ENCODE peak calls at places on chromosomes 2 and 18, in four cellular contexts. P is breast epithelium, I is SK-N-SH, J is heart left ventricle. X is an unnamed sample. For H3K4me1, the result is how much of the 10 kb centered on the place peaks cover.

GRCh38 chr2:19844750-19845149 is 57.0 kb downstream of the TTC32 start:
- DNase-seq in P (peak), I (no peak), J (no peak), X (peak)

GRCh38 chr2:12507295-12507694 is 209.4 kb upstream of the TRIB2 start:
- DNase-seq in P (peak), I (no peak), J (no peak), X (no peak)

GRCh38 chr18:77702686-77703085 is 453.0 kb downstream of the GALR1 start:
- DNase-seq in P (no peak), I (peak), J (no peak), X (no peak)

GRCh38 chr2:232571026-232571474 is 20.6 kb downstream of the EIF4E2 start:
- DNase-seq in P (no peak), I (no peak), J (no peak), X (no peak)

GRCh38 chr2:201500534-201500933 is 49.0 kb downstream of the STRADB start:
- DNase-seq in P (no peak), I (no peak), J (no peak), X (no peak)

GRCh38 chr18:79527656-79528055 is 131.9 kb downstream of the NFATC1 start:
- DNase-seq in P (no peak), I (no peak), J (no peak), X (no peak)

GRCh38 chr18:58321986-58322385 is 278.0 kb downstream of the NEDD4L start:
- DNase-seq in P (peak), I (peak), J (peak), X (peak)

GRCh38 chr2:101223814-101224231 is 28.9 kb upstream of the CNOT11 start:
- DNase-seq in P (no peak), I (no peak), J (no peak), X (no peak)

GRCh38 chr2:230938098-230938497 is 13.1 kb upstream of the GPR55 start:
- DNase-seq in P (peak), I (no peak), J (no peak), X (no peak)

GRCh38 chr2:238134393-238134785 is 4.1 kb upstream of the KLHL30 start:
- DNase-seq in P (no peak), I (no peak), J (no peak), X (no peak)

GRCh38 chr2:238955648-238956531 is 108.0 kb downstream of the TWIST2 start:
- DNase-seq in P (no peak), I (no peak), J (no peak), X (peak)

GRCh38 chr2:15450808-15451207 is 110.3 kb downstream of the NBAS start:
- DNase-seq in P (no peak), I (no peak), J (no peak), X (no peak)

GRCh38 chr2:213544940-213545339 is 260.7 kb downstream of the SPAG16 start:
- DNase-seq in P (no peak), I (no peak), J (no peak), X (no peak)

GRCh38 chr2:105373344-105373781 is 25.5 kb downstream of the FHL2 start:
- DNase-seq in P (peak), I (no peak), J (peak), X (peak)

GRCh38 chr2:150630587-150631235 is 143.2 kb upstream of the RND3 start:
- DNase-seq in P (no peak), I (no peak), J (no peak), X (no peak)

GRCh38 chr2:212157011-212157410 is 381.6 kb downstream of the ERBB4 start:
- DNase-seq in P (no peak), I (no peak), J (no peak), X (no peak)

GRCh38 chr2:33267043-33267442 is 209.4 kb upstream of the RASGRP3 start:
- DNase-seq in P (no peak), I (no peak), J (no peak), X (no peak)
- TF ChIP-seq CTCF in P (no peak), I (no peak), J (no peak), X (no peak)

DNA sequence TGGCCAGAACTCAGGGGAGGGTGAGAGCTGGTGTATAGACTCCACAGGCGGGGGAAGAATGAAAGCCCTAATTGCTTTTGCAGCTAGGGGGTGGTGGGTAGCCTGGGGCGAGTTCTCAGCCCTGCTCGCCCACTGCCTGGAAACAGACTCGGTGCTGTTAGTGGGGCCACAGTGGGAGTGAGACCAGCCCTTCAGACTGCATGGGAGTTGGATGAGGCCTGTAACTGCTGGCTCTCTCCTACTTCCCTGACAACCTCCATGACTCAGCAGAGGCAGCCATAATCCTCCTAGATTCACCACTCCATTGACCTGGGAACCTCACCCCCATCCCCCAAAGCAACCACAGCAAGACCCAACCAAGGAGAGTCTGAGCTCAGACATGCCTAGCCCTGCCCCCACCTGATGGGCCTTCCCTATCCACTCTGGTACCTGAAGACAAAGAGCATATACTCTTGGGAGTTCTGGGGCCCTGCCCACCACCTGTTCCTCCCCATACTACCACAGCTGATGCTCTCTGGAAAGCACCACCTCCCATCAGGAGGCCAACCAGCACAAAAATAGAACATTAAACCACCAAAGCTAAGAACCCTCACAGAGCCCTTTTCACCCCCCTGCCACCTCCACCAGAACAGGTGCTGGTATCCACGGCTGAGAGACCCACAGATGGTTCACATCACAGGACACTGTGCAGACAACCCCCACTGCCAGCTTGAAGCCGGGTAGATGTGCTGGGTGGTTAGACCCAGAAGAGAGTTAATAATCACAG is 226.3 kb downstream of the EIPR1 start:
- DNase-seq in P (no peak), I (no peak), J (no peak), X (no peak)
- H3K4me1 ChIP-seq in P (under half), I (under half), J (under half), X (under half)

GRCh38 chr18:26458526-26459232 is 89.7 kb downstream of the KCTD1 start:
- DNase-seq in P (peak), I (no peak), J (no peak), X (no peak)
- H3K27ac ChIP-seq in P (peak), I (peak), J (no peak), X (peak)

DNA sequence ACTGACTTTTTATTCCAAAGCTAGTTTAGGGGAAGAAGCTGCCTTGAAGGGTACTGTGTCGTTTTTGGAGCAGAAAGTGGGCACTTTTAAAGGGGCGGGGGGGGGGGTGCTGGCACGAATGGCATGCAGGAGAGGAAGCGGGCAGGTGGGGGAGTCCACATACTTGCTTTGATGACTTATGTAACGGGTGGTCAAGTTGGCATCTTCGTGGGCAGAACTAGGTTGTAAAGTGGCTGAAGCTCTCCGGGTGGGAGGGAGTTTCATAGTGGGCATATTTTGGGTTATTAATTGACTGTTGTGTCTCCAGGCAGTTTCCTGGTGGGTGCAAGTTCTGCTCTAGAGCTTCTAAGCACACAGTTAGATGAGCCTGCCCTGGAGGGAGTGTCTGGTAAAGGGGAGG is 19.9 kb downstream of the PCARE start:
- DNase-seq in P (no peak), I (no peak), J (no peak), X (no peak)
- TF ChIP-seq CTCF in P (no peak), I (no peak), J (no peak), X (no peak)

GRCh38 chr2:234497592-234498023 is 727 bp upstream of the ARL4C start:
- DNase-seq in P (no peak), I (no peak), J (no peak), X (no peak)

GRCh38 chr2:234495801-234496441 is 960 bp downstream of the ARL4C start:
- DNase-seq in P (peak), I (peak), J (peak), X (no peak)

GRCh38 chr2:234495076-234495800 is 1.6 kb downstream of the ARL4C start:
- DNase-seq in P (no peak), I (peak), J (no peak), X (no peak)

GRCh38 chr2:234496835-234497591 is at the start of gene ARL4C:
- DNase-seq in P (peak), I (peak), J (peak), X (no peak)

DNA sequence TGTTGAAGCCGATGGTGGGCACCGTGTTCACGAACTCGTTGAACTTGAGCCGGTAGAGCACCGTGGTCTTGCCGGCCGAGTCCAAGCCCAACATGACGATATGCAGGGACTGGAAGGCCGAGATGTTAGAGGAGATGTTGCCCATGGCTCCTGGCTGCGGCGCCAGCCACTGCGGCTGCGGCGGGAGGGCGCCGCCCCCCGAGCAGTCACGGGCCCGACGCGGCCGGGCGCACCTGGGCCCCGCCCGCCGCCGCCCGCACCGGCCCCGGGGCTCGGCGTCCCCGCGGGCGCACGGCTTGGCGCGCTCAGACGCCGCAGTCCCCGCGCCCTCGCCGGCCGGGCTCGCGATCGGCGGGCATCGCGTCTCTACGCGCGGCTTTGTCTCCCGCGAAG is 443 bp downstream of the ARL4C start:
- DNase-seq in P (peak), I (peak), J (no peak), X (no peak)
- H3K4me1 ChIP-seq in P (under half), I (under half), J (under half), X (under half)

GRCh38 chr2:134539946-134540345 is 178.9 kb downstream of the TMEM163 start:
- DNase-seq in P (no peak), I (no peak), J (no peak), X (no peak)
- H3K27ac ChIP-seq in P (no peak), I (no peak), J (no peak), X (no peak)

GRCh38 chr2:124810132-124810531 is 785.0 kb downstream of the CNTNAP5 start:
- DNase-seq in P (no peak), I (peak), J (peak), X (no peak)

GRCh38 chr2:124805060-124805459 is 780.0 kb downstream of the CNTNAP5 start:
- DNase-seq in P (no peak), I (no peak), J (no peak), X (no peak)

GRCh38 chr2:124798551-124798950 is 773.5 kb downstream of the CNTNAP5 start:
- DNase-seq in P (no peak), I (no peak), J (no peak), X (no peak)

DNA sequence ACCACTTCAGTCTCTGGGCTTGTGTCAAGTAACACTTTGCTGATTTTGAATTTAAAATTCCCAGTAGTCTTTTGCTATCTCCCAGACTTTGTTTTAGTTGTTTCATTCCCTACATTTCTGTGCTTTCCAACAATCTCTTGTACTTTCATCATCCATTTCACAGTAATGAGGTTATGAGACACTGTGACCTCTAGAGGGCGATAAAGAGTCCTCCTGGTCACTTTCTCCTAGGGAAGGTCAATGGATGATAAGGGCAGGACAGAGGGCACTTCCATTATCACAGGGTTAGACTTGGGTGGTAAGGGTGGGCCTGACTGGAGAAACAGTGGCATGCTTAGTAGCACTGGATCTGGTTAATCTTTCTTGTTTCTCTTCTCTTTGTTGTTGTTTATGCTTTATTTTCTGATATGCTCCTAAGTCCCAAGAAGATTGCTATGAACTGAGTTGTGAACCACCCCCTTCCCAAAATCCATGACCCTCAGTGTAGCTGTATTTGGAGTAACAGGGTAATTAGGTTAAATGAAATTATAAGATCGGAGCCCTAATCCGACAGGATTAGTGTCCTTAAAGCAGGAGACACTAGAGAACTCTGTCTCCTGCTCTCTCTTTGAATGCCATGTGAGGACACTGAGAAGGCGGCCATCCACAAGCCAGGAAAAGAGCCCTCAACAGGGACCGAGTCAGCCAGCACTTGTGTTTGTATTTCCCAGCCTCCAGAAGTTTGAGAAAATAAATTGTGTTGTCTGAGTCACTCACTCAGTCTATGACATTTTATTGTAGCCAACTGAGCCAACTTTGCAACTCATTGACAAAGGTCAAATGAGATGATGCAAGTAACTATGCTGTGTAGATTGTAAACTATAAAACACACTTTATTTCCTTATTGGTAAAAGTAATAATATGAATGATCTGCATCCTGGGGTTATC is 779.2 kb downstream of the CNTNAP5 start:
- DNase-seq in P (no peak), I (peak), J (no peak), X (no peak)
- TF ChIP-seq CTCF in P (peak), I (peak), J (peak), X (peak)

GRCh38 chr2:236051803-236052202 is 116.4 kb downstream of the GBX2 start:
- DNase-seq in P (no peak), I (no peak), J (no peak), X (no peak)
- H3K4me1 ChIP-seq in P (under half), I (under half), J (under half), X (under half)

DNA sequence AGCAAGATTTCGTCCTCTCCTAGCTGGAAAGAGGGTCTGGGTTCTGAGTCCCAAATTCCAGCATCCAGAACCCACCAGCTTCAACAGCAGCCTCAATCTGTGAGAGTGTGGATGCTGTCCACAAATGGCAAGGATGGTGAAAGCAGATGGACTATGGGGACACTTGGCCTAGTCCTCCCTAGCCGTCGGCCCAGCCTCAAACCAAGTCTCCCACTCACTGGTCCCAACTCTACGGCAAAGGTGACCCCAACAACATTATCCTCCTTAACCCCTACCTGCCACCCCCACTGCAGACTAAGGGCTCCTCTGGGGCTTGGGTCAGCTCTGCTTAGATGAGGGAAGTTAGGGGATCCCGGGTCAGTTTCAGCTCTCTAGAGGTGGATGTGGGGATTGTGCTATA is 57.3 kb downstream of the TNS1 start:
- DNase-seq in P (no peak), I (no peak), J (no peak), X (no peak)
- H3K27ac ChIP-seq in P (peak), I (no peak), J (no peak), X (peak)

GRCh38 chr18:47530695-47531094 is 279.2 kb upstream of the SKOR2 start:
- DNase-seq in P (no peak), I (no peak), J (no peak), X (no peak)

GRCh38 chr18:47528343-47528742 is 276.9 kb upstream of the SKOR2 start:
- DNase-seq in P (no peak), I (no peak), J (no peak), X (no peak)

GRCh38 chr18:47526147-47526546 is 274.7 kb upstream of the SKOR2 start:
- DNase-seq in P (no peak), I (no peak), J (no peak), X (no peak)

DNA sequence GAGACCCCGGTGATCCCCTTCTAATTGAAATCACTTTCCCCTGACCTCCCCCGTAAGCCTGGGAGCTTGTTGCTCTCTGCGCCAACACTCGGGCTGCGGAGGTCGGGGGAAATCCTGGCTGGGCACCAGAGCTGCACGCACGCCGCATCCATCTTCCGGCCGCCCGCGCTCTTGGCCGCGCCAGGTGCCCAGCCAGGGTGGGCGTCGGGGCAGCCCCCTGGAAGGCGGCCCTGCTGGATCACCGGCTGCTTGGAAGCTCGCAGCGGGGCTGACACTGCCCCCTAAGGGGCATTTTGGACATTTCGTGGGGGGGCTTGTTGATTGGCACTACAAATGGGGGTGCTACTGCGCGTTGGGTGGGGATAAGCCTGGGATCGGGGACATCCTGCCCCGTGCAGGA is 280.3 kb upstream of the SKOR2 start:
- DNase-seq in P (no peak), I (peak), J (no peak), X (no peak)
- TF ChIP-seq CTCF in P (no peak), I (no peak), J (no peak), X (peak)